ENCODE peak calls at places on chromosomes 6 and 20, in five cellular contexts. B is AG09309; U is iPS-NIHi11; S is stimulated activated CD8-positive, alpha-beta memory T cell treated with anti-CD3 and anti-CD28 coated beads, Interleukin-2, amount 100 ng/mL, for 48 hours; Z is MM.1S. Y is an unnamed sample.
A peak's percentile ranks its signal among the peaks of the same experiment; 100 is the strongest.

GRCh38 chr6:118918326-118918725 is 16.6 kb downstream of the MCM9 start:
- DNase-seq in U (no peak), Z (no peak), B (no peak), S (no peak), Y (no peak)

GRCh38 chr20:59669451-59669850 is 65.1 kb downstream of the PHACTR3 start:
- DNase-seq in Z (no peak), U (no peak), B (no peak), S (no peak), Y (no peak)

GRCh38 chr6:167396659-167397490 is 72.0 kb downstream of the TTLL2 start:
- DNase-seq in Z (no peak), U (no peak), S (no peak), B (no peak), Y (no peak)

GRCh38 chr6:34514593-34515472 is 41.3 kb downstream of the SPDEF start:
- DNase-seq in B (no peak), Z (no peak), S (no peak), U (peak; percentile 88), Y (no peak)

GRCh38 chr20:44594730-44595129 is 12.4 kb downstream of the PKIG start:
- DNase-seq in U (no peak), Z (no peak), S (no peak), B (no peak), Y (no peak)

GRCh38 chr6:15945593-15946159 is 183.2 kb upstream of the MYLIP start:
- DNase-seq in Z (no peak), S (no peak), B (no peak), U (no peak), Y (no peak)

GRCh38 chr6:114100421-114100820 is 129.5 kb upstream of the HDAC2 start:
- DNase-seq in U (no peak), S (no peak), B (no peak), Z (no peak), Y (no peak)

GRCh38 chr20:58682656-58683055 is 9.9 kb upstream of the NPEPL1 start:
- DNase-seq in U (no peak), B (no peak), Z (no peak), S (no peak), Y (no peak)

GRCh38 chr6:133964702-133965101 is 11.7 kb downstream of the TBPL1 start:
- DNase-seq in S (no peak), Z (no peak), B (no peak), U (no peak), Y (no peak)

GRCh38 chr6:45951771-45952529 is 63.7 kb downstream of the CLIC5 start:
- DNase-seq in U (no peak), S (no peak), Z (no peak), B (no peak), Y (no peak)

GRCh38 chr20:24406251-24406650 is 63.2 kb upstream of the SYNDIG1 start:
- DNase-seq in S (no peak), Z (no peak), U (no peak), B (no peak), Y (no peak)

GRCh38 chr6:26330835-26331808 is 33.9 kb upstream of the BTN3A2 start:
- DNase-seq in B (no peak), Z (no peak), U (no peak), S (no peak), Y (no peak)

GRCh38 chr6:35392111-35392702 is 49.8 kb downstream of the PPARD start:
- DNase-seq in U (peak; percentile 55), S (no peak), B (no peak), Z (no peak), Y (peak; percentile 95)

GRCh38 chr6:42017021-42017643 is 33.2 kb upstream of the TAF8 start:
- DNase-seq in S (no peak), Z (no peak), B (peak; percentile 13), U (no peak), Y (no peak)

Y was measured in stomach.